ENCODE peak calls at places on chromosome 9, in four cellular contexts. I, V, B and W are unnamed samples.

GRCh38 chr9:126989847-126990821 is 75.6 kb downstream of the RALGPS1 start:
- DNase-seq in I (no peak), V (no peak), B (peak; percentile 20), W (peak; percentile 53)

GRCh38 chr9:3936520-3937235 is 363.2 kb downstream of the GLIS3 start:
- DNase-seq in I (no peak), V (no peak), B (no peak), W (no peak)

GRCh38 chr9:101977614-101978210 is 239.3 kb upstream of the GRIN3A start:
- DNase-seq in I (no peak), V (peak; percentile 7), B (no peak), W (peak; percentile 5)

GRCh38 chr9:7967851-7968250 is 168.3 kb upstream of the DMAC1 start:
- DNase-seq in I (no peak), V (no peak), B (no peak), W (no peak)

GRCh38 chr9:117552811-117553210 is 138.0 kb upstream of the ASTN2 start:
- DNase-seq in I (no peak), V (no peak), B (no peak), W (no peak)

GRCh38 chr9:135198144-135198543 is 110.7 kb downstream of the OLFM1 start:
- DNase-seq in I (no peak), V (no peak), B (no peak), W (no peak)

GRCh38 chr9:14251146-14252071 is 62.5 kb downstream of the NFIB start:
- DNase-seq in I (no peak), V (peak; percentile 54), B (peak; percentile 69), W (peak; percentile 81)

GRCh38 chr9:26946753-26947727 is at the start of gene PLAA:
- DNase-seq in I (peak; percentile 73), V (peak; percentile 95), B (peak; percentile 93), W (peak; percentile 88)

GRCh38 chr9:91162311-91162710 is 199.4 kb downstream of the AUH start:
- DNase-seq in I (no peak), V (no peak), B (no peak), W (no peak)

GRCh38 chr9:116450378-116451139 is 236.5 kb upstream of the TRIM32 start:
- DNase-seq in I (no peak), V (no peak), B (no peak), W (no peak)

GRCh38 chr9:136437839-136438547 is 1.7 kb downstream of the INPP5E start:
- DNase-seq in I (no peak), V (no peak), B (no peak), W (no peak)